ENCODE peak calls at places on chromosomes 7 and 10, in nine cellular contexts. One of them, this sample, is unnamed.
A peak's percentile ranks its signal among the peaks of the same experiment; 100 is the strongest.

GRCh38 chr10:128061306-128062300 is 64.6 kb downstream of the MKI67 start:
- DNase-seq in HuH-7: no peak
- DNase-seq in GM10248: no peak
- DNase-seq in T-helper 9 cell: no peak
- DNase-seq in Panc1: no peak
- DNase-seq in GM23248: no peak
- DNase-seq in right atrium auricular region: no peak
- DNase-seq in activated effector memory CD4-positive, alpha-beta T cell treated with Interleukin-2 at 50 U/mL for 16 hours: no peak
- DNase-seq in dorsolateral prefrontal cortex: peak; percentile 6
- DNase-seq in this sample: no peak

GRCh38 chr7:8152489-8153192 is 109.3 kb downstream of the ICA1 start:
- DNase-seq in Panc1: no peak
- DNase-seq in right atrium auricular region: no peak
- DNase-seq in activated effector memory CD4-positive, alpha-beta T cell treated with Interleukin-2 at 50 U/mL for 16 hours: no peak
- DNase-seq in GM10248: no peak
- DNase-seq in GM23248: no peak
- DNase-seq in T-helper 9 cell: no peak
- DNase-seq in HuH-7: no peak
- DNase-seq in dorsolateral prefrontal cortex: no peak
- DNase-seq in this sample: no peak

GRCh38 chr10:25174461-25175230 is at the start of gene GPR158:
- DNase-seq in activated effector memory CD4-positive, alpha-beta T cell treated with Interleukin-2 at 50 U/mL for 16 hours: peak; percentile 3
- DNase-seq in T-helper 9 cell: peak; percentile 6
- DNase-seq in GM10248: peak; percentile 73
- DNase-seq in HuH-7: peak; percentile 89
- DNase-seq in dorsolateral prefrontal cortex: peak; percentile 91
- DNase-seq in right atrium auricular region: peak; percentile 63
- DNase-seq in GM23248: peak; percentile 82
- DNase-seq in Panc1: no peak
- DNase-seq in this sample: peak; percentile 79

GRCh38 chr7:2224934-2225333 is 7.8 kb downstream of the MAD1L1 start:
- DNase-seq in right atrium auricular region: no peak
- DNase-seq in GM23248: no peak
- DNase-seq in HuH-7: no peak
- DNase-seq in Panc1: no peak
- DNase-seq in dorsolateral prefrontal cortex: no peak
- DNase-seq in GM10248: no peak
- DNase-seq in T-helper 9 cell: no peak
- DNase-seq in activated effector memory CD4-positive, alpha-beta T cell treated with Interleukin-2 at 50 U/mL for 16 hours: no peak
- DNase-seq in this sample: no peak

GRCh38 chr7:47416454-47417121 is 165.3 kb downstream of the TNS3 start:
- DNase-seq in dorsolateral prefrontal cortex: no peak
- DNase-seq in Panc1: no peak
- DNase-seq in activated effector memory CD4-positive, alpha-beta T cell treated with Interleukin-2 at 50 U/mL for 16 hours: no peak
- DNase-seq in HuH-7: no peak
- DNase-seq in right atrium auricular region: no peak
- DNase-seq in GM10248: no peak
- DNase-seq in T-helper 9 cell: no peak
- DNase-seq in GM23248: peak; percentile 21
- DNase-seq in this sample: no peak

GRCh38 chr7:113015038-113015645 is 71.5 kb downstream of the GPR85 start:
- DNase-seq in GM23248: peak; percentile 66
- DNase-seq in right atrium auricular region: no peak
- DNase-seq in GM10248: no peak
- DNase-seq in activated effector memory CD4-positive, alpha-beta T cell treated with Interleukin-2 at 50 U/mL for 16 hours: no peak
- DNase-seq in dorsolateral prefrontal cortex: no peak
- DNase-seq in Panc1: no peak
- DNase-seq in HuH-7: peak; percentile 40
- DNase-seq in T-helper 9 cell: no peak
- DNase-seq in this sample: peak; percentile 41

GRCh38 chr10:109871476-109871875 is 51.8 kb downstream of the XPNPEP1 start:
- DNase-seq in right atrium auricular region: peak; percentile 49
- DNase-seq in Panc1: no peak
- DNase-seq in GM10248: no peak
- DNase-seq in T-helper 9 cell: no peak
- DNase-seq in HuH-7: no peak
- DNase-seq in activated effector memory CD4-positive, alpha-beta T cell treated with Interleukin-2 at 50 U/mL for 16 hours: no peak
- DNase-seq in GM23248: no peak
- DNase-seq in dorsolateral prefrontal cortex: no peak
- DNase-seq in this sample: no peak

GRCh38 chr7:32588657-32589056 is 93.4 kb downstream of the AVL9 start:
- DNase-seq in activated effector memory CD4-positive, alpha-beta T cell treated with Interleukin-2 at 50 U/mL for 16 hours: no peak
- DNase-seq in T-helper 9 cell: no peak
- DNase-seq in dorsolateral prefrontal cortex: no peak
- DNase-seq in Panc1: no peak
- DNase-seq in GM10248: peak; percentile 56
- DNase-seq in HuH-7: no peak
- DNase-seq in GM23248: peak; percentile 81
- DNase-seq in right atrium auricular region: no peak
- DNase-seq in this sample: peak; percentile 90

GRCh38 chr10:113018034-113018433 is 68.0 kb downstream of the TCF7L2 start:
- DNase-seq in activated effector memory CD4-positive, alpha-beta T cell treated with Interleukin-2 at 50 U/mL for 16 hours: no peak
- DNase-seq in GM23248: no peak
- DNase-seq in dorsolateral prefrontal cortex: no peak
- DNase-seq in T-helper 9 cell: no peak
- DNase-seq in Panc1: no peak
- DNase-seq in right atrium auricular region: no peak
- DNase-seq in GM10248: no peak
- DNase-seq in HuH-7: no peak
- DNase-seq in this sample: no peak

GRCh38 chr7:16066805-16067459 is 354.4 kb downstream of the CRPPA start:
- DNase-seq in dorsolateral prefrontal cortex: no peak
- DNase-seq in T-helper 9 cell: no peak
- DNase-seq in HuH-7: no peak
- DNase-seq in Panc1: no peak
- DNase-seq in GM23248: peak; percentile 23
- DNase-seq in activated effector memory CD4-positive, alpha-beta T cell treated with Interleukin-2 at 50 U/mL for 16 hours: no peak
- DNase-seq in right atrium auricular region: no peak
- DNase-seq in GM10248: no peak
- DNase-seq in this sample: no peak

GRCh38 chr7:54878339-54878738 is 119.3 kb upstream of the SEC61G start:
- DNase-seq in right atrium auricular region: no peak
- DNase-seq in T-helper 9 cell: no peak
- DNase-seq in HuH-7: no peak
- DNase-seq in dorsolateral prefrontal cortex: no peak
- DNase-seq in GM10248: no peak
- DNase-seq in Panc1: no peak
- DNase-seq in GM23248: peak; percentile 20
- DNase-seq in activated effector memory CD4-positive, alpha-beta T cell treated with Interleukin-2 at 50 U/mL for 16 hours: no peak
- DNase-seq in this sample: no peak

GRCh38 chr10:79021948-79022499 is 46.7 kb upstream of the ZMIZ1 start:
- DNase-seq in GM23248: no peak
- DNase-seq in Panc1: no peak
- DNase-seq in GM10248: no peak
- DNase-seq in activated effector memory CD4-positive, alpha-beta T cell treated with Interleukin-2 at 50 U/mL for 16 hours: no peak
- DNase-seq in dorsolateral prefrontal cortex: no peak
- DNase-seq in T-helper 9 cell: no peak
- DNase-seq in HuH-7: no peak
- DNase-seq in right atrium auricular region: no peak
- DNase-seq in this sample: no peak

GRCh38 chr7:129452589-129453231 is 18.5 kb downstream of the STRIP2 start:
- DNase-seq in right atrium auricular region: no peak
- DNase-seq in HuH-7: no peak
- DNase-seq in activated effector memory CD4-positive, alpha-beta T cell treated with Interleukin-2 at 50 U/mL for 16 hours: no peak
- DNase-seq in dorsolateral prefrontal cortex: no peak
- DNase-seq in Panc1: no peak
- DNase-seq in GM10248: no peak
- DNase-seq in T-helper 9 cell: no peak
- DNase-seq in GM23248: no peak
- DNase-seq in this sample: no peak

GRCh38 chr7:39721919-39722597 is 98.7 kb downstream of the RALA start:
- DNase-seq in activated effector memory CD4-positive, alpha-beta T cell treated with Interleukin-2 at 50 U/mL for 16 hours: no peak
- DNase-seq in HuH-7: no peak
- DNase-seq in T-helper 9 cell: no peak
- DNase-seq in Panc1: no peak
- DNase-seq in right atrium auricular region: no peak
- DNase-seq in dorsolateral prefrontal cortex: no peak
- DNase-seq in GM10248: no peak
- DNase-seq in GM23248: no peak
- DNase-seq in this sample: no peak

GRCh38 chr10:43689955-43690771 is 41.5 kb upstream of the ZNF32 start:
- DNase-seq in right atrium auricular region: peak; percentile 82
- DNase-seq in dorsolateral prefrontal cortex: peak; percentile 63
- DNase-seq in HuH-7: peak; percentile 60
- DNase-seq in T-helper 9 cell: peak; percentile 76
- DNase-seq in Panc1: no peak
- DNase-seq in activated effector memory CD4-positive, alpha-beta T cell treated with Interleukin-2 at 50 U/mL for 16 hours: peak; percentile 80
- DNase-seq in GM23248: peak; percentile 89
- DNase-seq in GM10248: peak; percentile 92
- DNase-seq in this sample: peak; percentile 84

GRCh38 chr10:18554479-18554878 is 96.9 kb downstream of the NSUN6 start:
- DNase-seq in GM10248: no peak
- DNase-seq in dorsolateral prefrontal cortex: no peak
- DNase-seq in GM23248: no peak
- DNase-seq in Panc1: no peak
- DNase-seq in HuH-7: no peak
- DNase-seq in right atrium auricular region: no peak
- DNase-seq in activated effector memory CD4-positive, alpha-beta T cell treated with Interleukin-2 at 50 U/mL for 16 hours: no peak
- DNase-seq in T-helper 9 cell: no peak
- DNase-seq in this sample: peak; percentile 43

GRCh38 chr7:148854975-148855374 is 29.1 kb downstream of the EZH2 start:
- DNase-seq in Panc1: no peak
- DNase-seq in T-helper 9 cell: no peak
- DNase-seq in activated effector memory CD4-positive, alpha-beta T cell treated with Interleukin-2 at 50 U/mL for 16 hours: no peak
- DNase-seq in GM23248: no peak
- DNase-seq in right atrium auricular region: no peak
- DNase-seq in dorsolateral prefrontal cortex: no peak
- DNase-seq in HuH-7: no peak
- DNase-seq in GM10248: no peak
- DNase-seq in this sample: no peak

GRCh38 chr7:135742371-135742770 is 6.2 kb downstream of the FAM180A start:
- DNase-seq in right atrium auricular region: no peak
- DNase-seq in T-helper 9 cell: no peak
- DNase-seq in Panc1: no peak
- DNase-seq in activated effector memory CD4-positive, alpha-beta T cell treated with Interleukin-2 at 50 U/mL for 16 hours: no peak
- DNase-seq in GM10248: no peak
- DNase-seq in HuH-7: no peak
- DNase-seq in dorsolateral prefrontal cortex: no peak
- DNase-seq in GM23248: peak; percentile 91
- DNase-seq in this sample: no peak

GRCh38 chr10:101570764-101571572 is 17.1 kb downstream of the POLL start:
- DNase-seq in HuH-7: peak; percentile 47
- DNase-seq in GM10248: no peak
- DNase-seq in Panc1: no peak
- DNase-seq in GM23248: no peak
- DNase-seq in activated effector memory CD4-positive, alpha-beta T cell treated with Interleukin-2 at 50 U/mL for 16 hours: no peak
- DNase-seq in T-helper 9 cell: no peak
- DNase-seq in dorsolateral prefrontal cortex: no peak
- DNase-seq in right atrium auricular region: no peak
- DNase-seq in this sample: no peak

GRCh38 chr7:157663061-157663863 is 326.5 kb downstream of the DNAJB6 start:
- DNase-seq in activated effector memory CD4-positive, alpha-beta T cell treated with Interleukin-2 at 50 U/mL for 16 hours: no peak
- DNase-seq in GM23248: no peak
- DNase-seq in T-helper 9 cell: no peak
- DNase-seq in GM10248: no peak
- DNase-seq in Panc1: no peak
- DNase-seq in HuH-7: no peak
- DNase-seq in dorsolateral prefrontal cortex: no peak
- DNase-seq in right atrium auricular region: no peak
- DNase-seq in this sample: no peak

GRCh38 chr7:26198133-26198780 is 2.3 kb downstream of the HNRNPA2B1 start:
- DNase-seq in activated effector memory CD4-positive, alpha-beta T cell treated with Interleukin-2 at 50 U/mL for 16 hours: no peak
- DNase-seq in GM23248: peak; percentile 59
- DNase-seq in GM10248: no peak
- DNase-seq in dorsolateral prefrontal cortex: no peak
- DNase-seq in T-helper 9 cell: no peak
- DNase-seq in HuH-7: no peak
- DNase-seq in Panc1: no peak
- DNase-seq in right atrium auricular region: no peak
- DNase-seq in this sample: peak; percentile 45

GRCh38 chr10:86688398-86688921 is 20.1 kb downstream of the LDB3 start:
- DNase-seq in dorsolateral prefrontal cortex: no peak
- DNase-seq in activated effector memory CD4-positive, alpha-beta T cell treated with Interleukin-2 at 50 U/mL for 16 hours: peak; percentile 33
- DNase-seq in right atrium auricular region: peak; percentile 79
- DNase-seq in GM10248: peak; percentile 85
- DNase-seq in T-helper 9 cell: peak; percentile 29
- DNase-seq in GM23248: peak; percentile 83
- DNase-seq in Panc1: no peak
- DNase-seq in HuH-7: peak; percentile 78
- DNase-seq in this sample: peak; percentile 72

GRCh38 chr10:104563051-104563450 is 78.0 kb upstream of the SORCS3 start:
- DNase-seq in right atrium auricular region: no peak
- DNase-seq in Panc1: no peak
- DNase-seq in activated effector memory CD4-positive, alpha-beta T cell treated with Interleukin-2 at 50 U/mL for 16 hours: no peak
- DNase-seq in HuH-7: no peak
- DNase-seq in GM10248: no peak
- DNase-seq in GM23248: no peak
- DNase-seq in T-helper 9 cell: no peak
- DNase-seq in dorsolateral prefrontal cortex: no peak
- DNase-seq in this sample: no peak

GRCh38 chr7:154917214-154918160 is 85.4 kb downstream of the PAXIP1 start:
- DNase-seq in activated effector memory CD4-positive, alpha-beta T cell treated with Interleukin-2 at 50 U/mL for 16 hours: no peak
- DNase-seq in dorsolateral prefrontal cortex: no peak
- DNase-seq in GM23248: no peak
- DNase-seq in T-helper 9 cell: no peak
- DNase-seq in Panc1: no peak
- DNase-seq in HuH-7: no peak
- DNase-seq in GM10248: no peak
- DNase-seq in right atrium auricular region: no peak
- DNase-seq in this sample: no peak

GRCh38 chr10:80199828-80200227 is 5.5 kb downstream of the ANXA11 start:
- DNase-seq in T-helper 9 cell: no peak
- DNase-seq in activated effector memory CD4-positive, alpha-beta T cell treated with Interleukin-2 at 50 U/mL for 16 hours: no peak
- DNase-seq in right atrium auricular region: peak; percentile 92
- DNase-seq in dorsolateral prefrontal cortex: no peak
- DNase-seq in GM23248: peak; percentile 95
- DNase-seq in Panc1: no peak
- DNase-seq in GM10248: no peak
- DNase-seq in HuH-7: no peak
- DNase-seq in this sample: peak; percentile 84

GRCh38 chr10:61757525-61758397 is 95.0 kb downstream of the CABCOCO1 start:
- DNase-seq in dorsolateral prefrontal cortex: no peak
- DNase-seq in GM23248: peak; percentile 61
- DNase-seq in activated effector memory CD4-positive, alpha-beta T cell treated with Interleukin-2 at 50 U/mL for 16 hours: no peak
- DNase-seq in Panc1: no peak
- DNase-seq in right atrium auricular region: no peak
- DNase-seq in T-helper 9 cell: no peak
- DNase-seq in GM10248: no peak
- DNase-seq in HuH-7: no peak
- DNase-seq in this sample: peak; percentile 74

GRCh38 chr10:103990170-103990930 is 23.4 kb downstream of the SLK start:
- DNase-seq in GM23248: no peak
- DNase-seq in dorsolateral prefrontal cortex: no peak
- DNase-seq in GM10248: no peak
- DNase-seq in HuH-7: no peak
- DNase-seq in Panc1: no peak
- DNase-seq in activated effector memory CD4-positive, alpha-beta T cell treated with Interleukin-2 at 50 U/mL for 16 hours: no peak
- DNase-seq in T-helper 9 cell: no peak
- DNase-seq in right atrium auricular region: no peak
- DNase-seq in this sample: peak; percentile 17

GRCh38 chr7:70006411-70006920 is 408.2 kb downstream of the AUTS2 start:
- DNase-seq in HuH-7: no peak
- DNase-seq in dorsolateral prefrontal cortex: no peak
- DNase-seq in activated effector memory CD4-positive, alpha-beta T cell treated with Interleukin-2 at 50 U/mL for 16 hours: no peak
- DNase-seq in GM10248: no peak
- DNase-seq in GM23248: no peak
- DNase-seq in right atrium auricular region: no peak
- DNase-seq in T-helper 9 cell: no peak
- DNase-seq in Panc1: no peak
- DNase-seq in this sample: no peak

GRCh38 chr7:2172311-2173183 is 60.2 kb downstream of the MAD1L1 start:
- DNase-seq in GM23248: peak; percentile 78
- DNase-seq in dorsolateral prefrontal cortex: no peak
- DNase-seq in Panc1: no peak
- DNase-seq in T-helper 9 cell: no peak
- DNase-seq in GM10248: no peak
- DNase-seq in activated effector memory CD4-positive, alpha-beta T cell treated with Interleukin-2 at 50 U/mL for 16 hours: no peak
- DNase-seq in right atrium auricular region: peak; percentile 50
- DNase-seq in HuH-7: no peak
- DNase-seq in this sample: peak; percentile 86

GRCh38 chr7:131747625-131748024 is 191.2 kb upstream of the PODXL start:
- DNase-seq in right atrium auricular region: no peak
- DNase-seq in T-helper 9 cell: no peak
- DNase-seq in HuH-7: no peak
- DNase-seq in GM23248: no peak
- DNase-seq in activated effector memory CD4-positive, alpha-beta T cell treated with Interleukin-2 at 50 U/mL for 16 hours: no peak
- DNase-seq in GM10248: no peak
- DNase-seq in dorsolateral prefrontal cortex: no peak
- DNase-seq in Panc1: no peak
- DNase-seq in this sample: no peak

GRCh38 chr7:43550427-43550826 is 32.5 kb upstream of the STK17A start:
- DNase-seq in right atrium auricular region: no peak
- DNase-seq in Panc1: no peak
- DNase-seq in GM23248: no peak
- DNase-seq in activated effector memory CD4-positive, alpha-beta T cell treated with Interleukin-2 at 50 U/mL for 16 hours: no peak
- DNase-seq in GM10248: no peak
- DNase-seq in T-helper 9 cell: no peak
- DNase-seq in dorsolateral prefrontal cortex: no peak
- DNase-seq in HuH-7: no peak
- DNase-seq in this sample: no peak